ENCODE peak calls at places on chromosome 5, in eight cellular contexts. G is K562, M is gastrocnemius medialis, P is body of pancreas, K is stomach, J is suprapubic skin, S is spleen, X is adrenal gland. Z is an unnamed sample.

GRCh38 chr5:50655067-50655809 is 11.2 kb upstream of the PARP8 start:
- DNase-seq in J (no peak), P (no peak), G (no peak), M (no peak), S (no peak), K (no peak), X (no peak), Z (no peak)

GRCh38 chr5:110441035-110441434 is 285.4 kb downstream of the TMEM232 start:
- DNase-seq in M (no peak), K (no peak), X (no peak), G (no peak), P (no peak), J (no peak), S (no peak), Z (peak)

GRCh38 chr5:170791325-170791954 is 7.9 kb downstream of the GABRP start:
- DNase-seq in M (no peak), P (peak), K (peak), X (peak), G (peak), J (no peak), S (no peak), Z (peak)

GRCh38 chr5:161378701-161379100 is 167.8 kb downstream of the GABRB2 start:
- DNase-seq in X (no peak), J (no peak), P (no peak), S (no peak), K (no peak), M (no peak), G (no peak), Z (no peak)

GRCh38 chr5:3597002-3597726 is 1.5 kb downstream of the IRX1 start:
- DNase-seq in X (no peak), G (no peak), K (no peak), P (no peak), M (no peak), J (no peak), S (no peak), Z (no peak)

GRCh38 chr5:159533197-159533596 is 202.9 kb upstream of the IL12B start:
- DNase-seq in M (no peak), K (no peak), X (no peak), J (no peak), S (no peak), P (no peak), G (no peak), Z (no peak)

GRCh38 chr5:66415208-66415607 is 181.0 kb upstream of the MAST4 start:
- DNase-seq in K (no peak), X (no peak), G (no peak), M (no peak), S (no peak), J (no peak), P (no peak), Z (no peak)

GRCh38 chr5:143562935-143563334 is 159.4 kb upstream of the NR3C1 start:
- DNase-seq in J (no peak), G (no peak), K (peak), P (peak), X (no peak), S (no peak), M (no peak), Z (no peak)

GRCh38 chr5:68225188-68225910 is 9.8 kb downstream of the PIK3R1 start:
- DNase-seq in G (no peak), K (peak), X (peak), J (peak), M (peak), P (peak), S (no peak), Z (peak)

GRCh38 chr5:73419414-73420390 is 28.9 kb downstream of the FOXD1 start:
- DNase-seq in P (peak), M (no peak), S (no peak), G (no peak), K (no peak), X (no peak), J (no peak), Z (no peak)

GRCh38 chr5:157267766-157268480 is 2.0 kb downstream of the CYFIP2 start:
- DNase-seq in S (no peak), G (no peak), J (no peak), K (no peak), M (peak), X (no peak), P (no peak), Z (no peak)

GRCh38 chr5:67077296-67077695 is 119.3 kb downstream of the CD180 start:
- DNase-seq in G (no peak), X (no peak), K (no peak), M (no peak), S (no peak), J (no peak), P (no peak), Z (no peak)

GRCh38 chr5:159132429-159133040 is 32.8 kb upstream of the EBF1 start:
- DNase-seq in X (no peak), G (no peak), K (no peak), P (no peak), M (no peak), J (no peak), S (no peak), Z (no peak)

GRCh38 chr5:163760498-163760897 is 255.1 kb downstream of the MAT2B start:
- DNase-seq in G (no peak), S (no peak), P (no peak), X (no peak), K (no peak), M (no peak), J (no peak), Z (no peak)

GRCh38 chr5:54738118-54738972 is 220.8 kb downstream of the SNX18 start:
- DNase-seq in P (peak), X (peak), S (peak), M (peak), K (peak), J (no peak), G (peak), Z (peak)

GRCh38 chr5:133371371-133372155 is 240.8 kb downstream of the FSTL4 start:
- DNase-seq in S (no peak), M (no peak), J (peak), K (no peak), G (no peak), P (no peak), X (no peak), Z (no peak)

GRCh38 chr5:80834710-80835109 is 125.5 kb upstream of the RASGRF2 start:
- DNase-seq in X (no peak), J (no peak), G (no peak), P (no peak), S (no peak), K (no peak), M (no peak), Z (no peak)

GRCh38 chr5:73596705-73597328 is 29.2 kb upstream of the ARHGEF28 start:
- DNase-seq in J (no peak), K (no peak), S (no peak), M (no peak), G (peak), P (peak), X (no peak), Z (no peak)

GRCh38 chr5:65811004-65811403 is 89.0 kb downstream of the NLN start:
- DNase-seq in J (no peak), M (no peak), G (no peak), P (no peak), K (no peak), S (no peak), X (no peak), Z (no peak)

GRCh38 chr5:73437126-73438047 is 11.2 kb downstream of the FOXD1 start:
- DNase-seq in M (no peak), S (no peak), X (no peak), P (no peak), J (no peak), G (peak), K (no peak), Z (peak)

GRCh38 chr5:122600924-122601323 is 174.0 kb upstream of the SNX2 start:
- DNase-seq in S (no peak), M (no peak), X (no peak), J (no peak), P (no peak), G (no peak), K (no peak), Z (no peak)

GRCh38 chr5:112703866-112704820 is 33.5 kb upstream of the APC start:
- DNase-seq in M (no peak), J (no peak), K (no peak), G (peak), P (no peak), X (peak), S (no peak), Z (no peak)

GRCh38 chr5:35063386-35063785 is 15.6 kb upstream of the AGXT2 start:
- DNase-seq in P (no peak), X (no peak), J (no peak), K (no peak), G (no peak), M (no peak), S (no peak), Z (no peak)

GRCh38 chr5:63854076-63854475 is 108.2 kb downstream of the HTR1A start:
- DNase-seq in X (no peak), J (no peak), S (no peak), K (no peak), P (no peak), M (no peak), G (no peak), Z (no peak)

GRCh38 chr5:138468133-138468965 is 3.1 kb downstream of the EGR1 start:
- DNase-seq in J (no peak), X (no peak), G (no peak), K (no peak), S (no peak), P (peak), M (no peak), Z (no peak)
- TF ChIP-seq POLR2A in J (no peak), X (no peak), G (peak), K (peak), S (no peak), P (no peak), M (no peak), Z (no peak)

GRCh38 chr5:88269222-88269771 is 652 bp upstream of the TMEM161B start:
- DNase-seq in G (peak), J (no peak), X (peak), K (no peak), P (peak), M (no peak), S (peak), Z (peak)

GRCh38 chr5:88263349-88263748 is 5.3 kb downstream of the TMEM161B start:
- DNase-seq in K (no peak), P (no peak), S (no peak), M (no peak), X (no peak), J (no peak), G (no peak), Z (no peak)

DNA sequence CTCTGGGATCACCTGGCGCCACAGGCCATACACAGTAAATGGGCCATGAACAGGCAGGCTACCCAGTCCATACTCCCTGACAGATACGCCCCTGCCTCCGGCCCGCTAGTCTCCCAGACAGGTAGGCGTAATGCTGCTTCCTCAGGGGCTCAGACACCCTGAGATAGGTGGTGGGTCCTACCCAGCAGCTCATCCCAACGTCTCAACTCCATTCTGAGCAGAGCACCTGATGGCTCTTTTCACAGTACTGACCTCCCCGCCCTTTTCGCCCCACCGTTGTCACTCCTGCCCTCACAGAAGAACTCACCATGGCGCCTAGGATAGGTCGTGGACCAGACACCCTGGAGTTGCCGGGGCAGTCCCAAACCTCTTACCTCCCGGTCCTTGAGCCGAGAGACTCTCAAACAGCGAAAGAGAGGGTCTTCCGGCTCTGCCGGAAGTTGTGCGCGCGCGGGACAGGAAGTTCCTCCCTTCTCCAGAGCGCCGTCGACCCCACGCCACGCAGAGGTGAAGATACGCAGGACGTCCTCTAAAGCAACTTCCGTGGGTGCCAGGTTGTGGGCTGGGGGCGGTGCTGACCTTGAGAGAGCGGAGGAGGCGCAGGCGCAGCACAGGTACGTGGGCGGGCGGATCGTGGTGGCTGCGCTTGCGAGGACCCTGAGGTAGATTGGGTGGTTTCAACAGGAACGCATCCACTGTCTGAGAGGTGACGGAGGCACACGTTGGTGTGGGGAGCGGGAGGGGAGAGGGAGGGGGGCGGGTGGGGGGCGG is at the start of gene TMEM161B:
- DNase-seq in P (peak), S (peak), M (peak), X (peak), K (peak), G (peak), J (peak), Z (peak)
- TF ChIP-seq POLR2A in P (no peak), S (no peak), M (no peak), X (no peak), K (no peak), G (peak), J (no peak), Z (peak)

DNA sequence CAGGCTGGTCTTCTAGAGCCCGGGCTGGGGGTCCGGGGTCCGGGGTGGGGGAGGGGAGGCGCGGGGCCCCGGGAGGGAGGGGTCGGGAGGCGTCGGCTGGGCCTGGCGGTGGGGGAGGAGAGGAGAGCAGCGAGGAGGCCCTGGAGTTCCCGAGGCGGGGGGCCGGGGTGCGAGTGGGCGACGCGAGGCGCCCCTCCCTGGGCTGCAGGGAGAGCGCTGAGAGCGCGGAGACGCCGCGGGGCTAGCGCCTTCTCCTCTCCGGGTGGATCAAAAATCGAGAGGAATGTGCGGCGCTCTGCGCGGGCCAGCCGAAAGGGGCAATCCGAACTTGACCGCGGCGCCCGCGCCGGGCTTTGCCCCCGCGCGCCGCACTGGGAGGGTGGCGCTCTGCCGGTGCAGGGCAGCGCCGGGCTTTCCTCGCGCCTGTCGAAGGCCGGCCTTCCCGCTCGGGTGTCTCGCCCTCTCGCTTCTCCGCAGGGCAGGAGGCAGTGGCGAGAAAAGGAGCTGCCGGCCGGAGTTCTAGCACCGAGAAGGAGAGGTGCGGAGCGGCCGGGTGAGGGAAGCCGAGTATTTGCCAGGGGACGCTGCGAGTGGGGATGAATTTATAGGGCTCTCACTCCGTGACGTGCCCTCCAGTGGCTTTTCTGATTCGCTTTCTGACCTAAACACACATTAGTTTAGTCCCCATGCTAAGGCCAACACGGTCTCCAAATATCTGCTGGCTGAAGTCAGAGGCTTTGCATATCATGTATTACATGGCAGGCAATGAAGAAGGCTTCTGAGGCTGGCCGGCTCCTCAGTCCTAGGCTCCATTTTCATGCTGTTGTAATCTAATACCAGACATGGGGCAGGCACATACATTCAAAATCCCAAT is at the start of gene GDNF:
- DNase-seq in J (no peak), G (no peak), K (peak), P (peak), S (no peak), M (no peak), X (no peak), Z (no peak)
- TF ChIP-seq POLR2A in J (no peak), G (no peak), K (no peak), P (no peak), S (no peak), M (peak), X (no peak), Z (peak)

GRCh38 chr5:134466241-134467069 is 54.8 kb upstream of the CDKN2AIPNL start:
- DNase-seq in M (peak), G (peak), S (peak), X (peak), J (peak), K (peak), P (peak), Z (peak)

GRCh38 chr5:134464988-134465855 is 53.5 kb upstream of the CDKN2AIPNL start:
- DNase-seq in P (no peak), X (no peak), M (no peak), J (peak), G (peak), K (no peak), S (peak), Z (no peak)

GRCh38 chr5:134463991-134464760 is 52.5 kb upstream of the CDKN2AIPNL start:
- DNase-seq in X (no peak), J (peak), S (peak), G (no peak), P (no peak), M (no peak), K (no peak), Z (no peak)

GRCh38 chr5:134467231-134467630 is 55.5 kb upstream of the CDKN2AIPNL start:
- DNase-seq in K (no peak), M (no peak), G (no peak), P (no peak), J (no peak), X (no peak), S (peak), Z (no peak)

GRCh38 chr5:134465856-134466240 is 54.2 kb upstream of the CDKN2AIPNL start:
- DNase-seq in J (peak), S (peak), X (peak), G (peak), K (peak), P (peak), M (peak), Z (peak)
- TF ChIP-seq POLR2A in J (peak), S (no peak), X (peak), G (peak), K (no peak), P (peak), M (peak), Z (peak)

GRCh38 chr5:1483064-1483463 is 37.8 kb upstream of the SLC6A3 start:
- DNase-seq in P (no peak), J (no peak), X (no peak), S (no peak), G (no peak), K (no peak), M (no peak), Z (no peak)

GRCh38 chr5:1485320-1486118 is 38.2 kb downstream of the LPCAT1 start:
- DNase-seq in X (no peak), P (no peak), M (no peak), G (no peak), J (no peak), K (no peak), S (no peak), Z (no peak)

GRCh38 chr5:1483856-1484255 is 38.6 kb upstream of the SLC6A3 start:
- DNase-seq in X (no peak), J (no peak), P (no peak), S (no peak), K (no peak), M (no peak), G (no peak), Z (no peak)

GRCh38 chr5:1486271-1486670 is 37.5 kb downstream of the LPCAT1 start:
- DNase-seq in J (no peak), S (no peak), K (no peak), X (no peak), P (no peak), G (no peak), M (no peak), Z (no peak)

DNA sequence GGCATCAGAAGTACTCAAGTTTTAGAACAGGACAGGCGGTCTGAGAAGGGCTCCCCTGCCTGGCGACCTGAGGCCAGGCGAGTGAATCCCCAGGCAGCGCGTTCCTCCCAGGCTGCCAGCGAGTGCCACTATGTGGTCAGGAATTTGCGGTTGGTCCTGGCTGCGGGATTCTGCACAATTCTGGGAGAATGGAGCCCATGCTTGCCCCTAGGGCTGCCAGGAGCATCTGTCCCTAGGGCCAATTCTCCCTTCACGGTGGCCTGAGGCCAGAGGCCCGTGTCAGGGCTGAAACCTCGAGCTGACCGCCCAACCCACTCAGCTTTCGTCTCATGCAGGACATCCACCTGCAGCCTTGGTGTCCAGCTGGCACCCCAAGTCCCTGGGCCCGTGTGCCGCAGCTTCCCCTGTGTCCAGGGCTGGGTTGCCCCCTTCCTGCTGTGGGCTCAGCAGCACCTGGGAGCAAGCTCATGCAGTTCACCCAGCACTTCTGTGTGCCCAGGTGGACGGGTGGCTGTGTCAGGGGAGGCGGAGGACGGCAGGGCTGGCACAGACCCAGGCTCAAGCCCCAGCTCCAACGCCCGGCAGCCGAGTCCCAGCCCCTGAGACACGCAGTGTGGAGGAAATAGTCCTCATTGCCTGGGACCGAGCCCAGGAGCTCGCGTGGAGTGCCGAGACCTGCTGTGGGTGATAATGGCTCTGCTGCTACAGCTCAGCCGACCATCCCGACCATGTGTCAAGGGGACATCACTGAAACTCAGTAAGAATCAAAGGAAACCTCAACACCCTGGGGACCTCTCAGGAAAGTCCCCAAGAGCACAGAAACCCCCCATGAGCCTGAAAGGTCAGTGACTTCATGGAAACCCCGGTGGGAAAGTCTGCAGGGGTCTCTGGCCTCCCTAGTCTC is 39.1 kb downstream of the LPCAT1 start:
- DNase-seq in K (no peak), J (no peak), P (no peak), X (no peak), M (no peak), S (no peak), G (no peak), Z (no peak)
- TF ChIP-seq POLR2A in K (no peak), J (no peak), P (no peak), X (no peak), M (no peak), S (no peak), G (no peak), Z (no peak)

Z was measured in H54.